ENCODE peak calls at places on chromosome 6, in eight cellular contexts. M is fibroblast of mammary gland; V is Caco-2; T is CD8-positive, alpha-beta T cell; S is endothelial cell; W is HCT116; H is B cell; Y is activated B cell treated with CpG ODN at 0.5 μM for 24 hours. E is an unnamed sample.
A peak's percentile ranks its signal among the peaks of the same experiment; 100 is the strongest.

GRCh38 chr6:166938150-166938549 is 18.2 kb downstream of the RNASET2 start:
- DNase-seq in V (no peak), T (no peak), Y (no peak), H (no peak), W (no peak), S (no peak), M (no peak), E (no peak)

GRCh38 chr6:148545901-148546300 is 200.9 kb upstream of the UST start:
- DNase-seq in S (no peak), V (no peak), W (no peak), H (no peak), M (no peak), T (no peak), Y (no peak), E (no peak)

GRCh38 chr6:112279044-112279916 is 24.9 kb upstream of the LAMA4 start:
- DNase-seq in W (no peak), Y (no peak), S (no peak), T (no peak), V (no peak), H (no peak), M (no peak), E (no peak)

GRCh38 chr6:80605165-80605989 is 498.9 kb downstream of the BCKDHB start:
- DNase-seq in S (peak; percentile 28), T (no peak), W (peak; percentile 42), M (peak; percentile 76), Y (no peak), V (no peak), H (no peak), E (peak; percentile 46)

GRCh38 chr6:158605266-158605878 is 39.2 kb downstream of the DYNLT1 start:
- DNase-seq in H (peak; percentile 53), T (peak; percentile 51), S (peak; percentile 79), V (peak; percentile 69), W (peak; percentile 48), M (peak; percentile 82), Y (no peak), E (peak; percentile 65)

GRCh38 chr6:167505782-167506181 is 180.9 kb downstream of the TTLL2 start:
- DNase-seq in T (no peak), S (no peak), W (no peak), H (no peak), M (no peak), Y (no peak), V (no peak), E (no peak)

GRCh38 chr6:43304882-43305281 is 3.7 kb downstream of the CRIP3 start:
- DNase-seq in Y (no peak), M (no peak), S (no peak), H (no peak), T (no peak), V (no peak), W (no peak), E (no peak)

GRCh38 chr6:19433101-19433500 is 404.1 kb upstream of the ID4 start:
- DNase-seq in W (no peak), M (no peak), Y (no peak), S (no peak), V (no peak), T (no peak), H (no peak), E (peak; percentile 52)

GRCh38 chr6:38058022-38058421 is 238.5 kb downstream of the ZFAND3 start:
- DNase-seq in M (peak; percentile 68), V (no peak), W (peak; percentile 58), S (no peak), T (peak; percentile 14), H (no peak), Y (no peak), E (no peak)

GRCh38 chr6:23529902-23530301 is 596.1 kb upstream of the NRSN1 start:
- DNase-seq in V (no peak), H (no peak), M (no peak), W (no peak), Y (no peak), S (no peak), T (no peak), E (no peak)

GRCh38 chr6:49849121-49849907 is 17.0 kb downstream of the CRISP1 start:
- DNase-seq in V (no peak), Y (no peak), H (no peak), W (peak; percentile 56), T (no peak), S (no peak), M (peak; percentile 59), E (no peak)

GRCh38 chr6:132683543-132683942 is 24.6 kb upstream of the TAAR1 start:
- DNase-seq in Y (no peak), W (no peak), H (no peak), M (peak; percentile 73), T (no peak), S (no peak), V (no peak), E (peak; percentile 30)

GRCh38 chr6:396126-396520 is 4.6 kb downstream of the IRF4 start:
- DNase-seq in V (no peak), S (no peak), T (no peak), Y (no peak), W (no peak), M (no peak), H (no peak), E (no peak)

GRCh38 chr6:48141975-48142374 is 31.0 kb upstream of the PTCHD4 start:
- DNase-seq in S (no peak), H (no peak), W (no peak), Y (no peak), T (no peak), M (peak; percentile 8), V (no peak), E (no peak)

GRCh38 chr6:13454286-13455221 is 32.8 kb downstream of the GFOD1 start:
- DNase-seq in M (peak; percentile 87), W (no peak), S (no peak), T (peak; percentile 70), V (no peak), Y (peak; percentile 37), H (peak; percentile 81), E (no peak)

GRCh38 chr6:80454197-80454596 is 347.7 kb downstream of the BCKDHB start:
- DNase-seq in Y (no peak), V (no peak), M (peak; percentile 98), H (no peak), T (no peak), W (peak; percentile 37), S (no peak), E (peak; percentile 29)

GRCh38 chr6:52562915-52563314 is 13.9 kb downstream of the TRAM2 start:
- DNase-seq in S (no peak), M (no peak), H (no peak), T (no peak), V (no peak), Y (no peak), W (no peak), E (no peak)

GRCh38 chr6:16333580-16333979 is 95.2 kb downstream of the GMPR start:
- DNase-seq in S (no peak), H (no peak), T (no peak), V (no peak), M (peak; percentile 73), W (no peak), Y (no peak), E (no peak)

DNA sequence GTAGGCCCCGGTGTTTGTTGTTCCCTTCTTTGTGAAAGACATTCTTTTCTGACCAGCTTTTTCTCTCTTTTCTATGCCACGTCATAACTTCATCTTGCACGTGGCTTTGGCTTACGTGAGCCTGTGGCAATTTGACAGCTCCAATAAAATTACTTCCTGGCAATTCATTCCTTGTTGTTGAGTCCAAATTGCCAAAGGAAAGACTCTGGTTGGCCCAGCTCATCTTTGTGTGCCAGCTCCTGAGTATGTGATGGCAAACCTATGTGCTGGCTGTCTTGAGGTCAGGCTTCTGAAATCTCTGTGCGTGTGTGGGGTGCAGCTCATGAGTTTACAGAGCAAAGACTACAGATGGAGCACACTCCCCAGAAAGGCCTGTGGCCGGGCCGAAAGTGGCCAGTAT is 272.5 kb upstream of the SGK1 start:
- DNase-seq in H (no peak), T (no peak), S (no peak), Y (no peak), M (peak; percentile 77), W (no peak), V (no peak), E (no peak)
- TF ChIP-seq CTCF in H (no peak), T (no peak), S (no peak), Y (no peak), M (no peak), W (no peak), V (no peak), E (no peak)

GRCh38 chr6:120671519-120671918 is 662.8 kb downstream of the TBC1D32 start:
- DNase-seq in Y (no peak), V (peak; percentile 30), H (no peak), T (no peak), S (peak; percentile 11), M (no peak), W (peak; percentile 2), E (no peak)
- TF ChIP-seq CTCF in Y (no peak), V (peak; percentile 7), H (no peak), T (no peak), S (no peak), M (no peak), W (peak; percentile 24), E (no peak)

DNA sequence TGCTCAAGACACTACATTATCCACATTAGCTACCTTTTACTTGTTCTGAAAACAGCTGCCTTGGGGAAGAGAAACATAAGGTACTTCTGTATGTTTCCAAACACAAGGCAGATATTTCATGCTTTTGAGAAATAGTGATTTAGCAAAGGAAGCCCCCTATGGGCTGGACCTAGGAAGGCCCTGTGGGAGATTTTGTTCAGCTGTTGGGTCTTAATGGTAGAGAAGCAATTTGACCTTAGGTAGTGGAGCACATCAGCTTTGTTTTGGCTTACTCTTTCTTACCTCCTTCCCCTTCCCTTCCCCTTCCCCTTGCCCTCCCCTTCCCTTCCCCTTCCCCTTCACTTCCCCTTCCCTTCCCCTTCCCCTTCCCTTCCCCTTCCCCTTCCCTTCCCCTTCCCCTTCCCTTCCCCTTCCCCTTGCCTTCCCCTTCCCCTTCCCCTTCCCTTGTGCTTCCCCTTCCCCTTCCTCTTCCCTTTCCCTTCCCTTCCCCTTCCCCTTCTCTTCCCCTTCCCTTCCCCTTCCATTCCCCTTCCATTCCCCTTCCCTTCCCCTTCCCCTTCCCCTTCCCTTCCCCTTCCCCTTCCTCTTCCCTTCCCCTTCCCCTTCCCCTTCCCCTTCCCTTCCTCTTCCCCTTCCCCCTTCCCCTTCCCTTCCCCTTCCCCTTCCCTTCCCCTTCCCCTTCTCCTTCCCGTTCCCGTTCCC is 84.6 kb downstream of the ANKS1A start:
- DNase-seq in S (no peak), M (no peak), H (no peak), V (no peak), T (no peak), Y (no peak), W (no peak), E (no peak)
- TF ChIP-seq CTCF in S (peak; percentile 30), M (peak; percentile 34), H (no peak), V (peak; percentile 41), T (no peak), Y (no peak), W (peak; percentile 20), E (peak; percentile 33)

DNA sequence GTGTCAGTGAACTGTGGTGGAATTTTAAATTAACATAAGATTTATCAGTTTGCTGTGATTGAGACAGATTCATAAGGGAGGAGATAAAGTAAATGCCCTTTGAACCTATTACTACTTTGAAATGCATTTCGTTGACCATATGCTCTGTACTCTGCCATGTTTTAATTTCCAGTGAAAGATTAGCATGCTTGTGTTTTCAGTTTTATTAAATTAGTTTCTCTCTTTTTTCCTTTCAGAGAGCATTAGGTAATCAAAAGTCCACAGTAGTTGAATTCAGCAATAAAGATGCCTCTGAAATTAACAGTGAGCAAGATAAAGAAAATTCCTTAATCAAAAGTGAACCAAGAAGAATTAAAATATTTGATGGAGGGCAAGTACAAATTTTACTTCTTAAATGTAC is 117.4 kb downstream of the HIVEP1 start:
- DNase-seq in T (no peak), M (no peak), S (no peak), W (no peak), Y (no peak), H (no peak), V (no peak), E (no peak)
- TF ChIP-seq CTCF in T (no peak), M (no peak), S (no peak), W (no peak), Y (no peak), H (no peak), V (no peak), E (no peak)

E was measured in Calu3.